ENCODE peak calls at places on chromosomes 12 and 14, in six cellular contexts. E is mammary epithelial cell, S is BE2C, L is lung, B is psoas muscle, D is spleen. P is an unnamed sample.

GRCh38 chr14:93142854-93143652 is 27.3 kb upstream of the ITPK1 start:
- DNase-seq in L (no peak), B (peak), D (no peak), E (no peak), S (no peak), P (no peak)

GRCh38 chr14:35402323-35403084 is 2.0 kb downstream of the NFKBIA start:
- DNase-seq in B (peak), D (peak), L (no peak), E (peak), S (no peak), P (no peak)

GRCh38 chr12:131455218-131455506 is 255.7 kb upstream of the SFSWAP start:
- DNase-seq in L (no peak), E (no peak), B (no peak), D (peak), S (no peak), P (no peak)

GRCh38 chr14:99644723-99645544 is at the start of gene HHIPL1:
- DNase-seq in S (no peak), E (no peak), D (no peak), B (peak), L (no peak), P (no peak)

GRCh38 chr14:90545431-90545830 is 148.6 kb downstream of the CALM1 start:
- DNase-seq in D (peak), S (no peak), B (no peak), E (no peak), L (no peak), P (no peak)

GRCh38 chr14:24866067-24866466 is 183.9 kb downstream of the STXBP6 start:
- DNase-seq in E (no peak), D (no peak), L (no peak), S (no peak), B (no peak), P (no peak)

GRCh38 chr12:90888316-90888715 is 66.7 kb downstream of the CCER1 start:
- DNase-seq in L (no peak), D (no peak), S (no peak), E (no peak), B (no peak), P (no peak)

GRCh38 chr14:84969501-84969900 is 560.4 kb upstream of the FLRT2 start:
- DNase-seq in E (peak), D (no peak), S (no peak), B (no peak), L (no peak), P (no peak)

GRCh38 chr14:52314521-52315354 is 626 bp downstream of the PTGER2 start:
- DNase-seq in L (no peak), D (peak), B (peak), S (peak), E (peak), P (no peak)

GRCh38 chr14:100654814-100655795 is 67.9 kb upstream of the BEGAIN start:
- DNase-seq in L (no peak), B (no peak), S (peak), D (no peak), E (peak), P (no peak)

GRCh38 chr14:95252219-95252618 is 67.5 kb downstream of the CLMN start:
- DNase-seq in E (no peak), S (no peak), D (no peak), B (no peak), L (no peak), P (no peak)

GRCh38 chr12:46675736-46676135 is 150.1 kb downstream of the SLC38A4 start:
- DNase-seq in B (no peak), L (no peak), S (peak), D (no peak), E (peak), P (peak)

GRCh38 chr12:25056486-25057130 is 107.7 kb upstream of the BCAT1 start:
- DNase-seq in B (no peak), S (no peak), E (peak), L (no peak), D (no peak), P (no peak)

GRCh38 chr14:94914191-94914590 is 144.3 kb upstream of the GSC start:
- DNase-seq in E (no peak), B (no peak), L (no peak), D (no peak), S (no peak), P (no peak)

GRCh38 chr12:19643635-19644034 is 204.3 kb downstream of the AEBP2 start:
- DNase-seq in D (no peak), L (no peak), S (peak), E (peak), B (no peak), P (peak)

GRCh38 chr12:110262442-110263388 is 18.3 kb upstream of the ATP2A2 start:
- DNase-seq in D (no peak), S (no peak), L (peak), B (no peak), E (no peak), P (no peak)

GRCh38 chr12:122127839-122128238 is 46.2 kb downstream of the IL31 start:
- DNase-seq in D (no peak), L (no peak), E (no peak), S (no peak), B (no peak), P (no peak)

GRCh38 chr14:51539571-51540037 is 112.1 kb upstream of the FRMD6 start:
- DNase-seq in D (no peak), S (no peak), E (peak), B (no peak), L (no peak), P (peak)

GRCh38 chr12:24574538-24574937 is 374.4 kb downstream of the BCAT1 start:
- DNase-seq in E (no peak), S (no peak), B (no peak), L (no peak), D (no peak), P (no peak)

GRCh38 chr12:64780531-64781373 is 21.5 kb upstream of the GNS start:
- DNase-seq in D (peak), B (peak), S (peak), L (peak), E (peak), P (no peak)

GRCh38 chr14:76664790-76665189 is 96.5 kb upstream of the VASH1 start:
- DNase-seq in E (no peak), S (no peak), L (no peak), B (no peak), D (no peak), P (no peak)

GRCh38 chr12:47551426-47551851 is 154.4 kb downstream of the RPAP3 start:
- DNase-seq in B (no peak), D (no peak), L (no peak), E (peak), S (no peak), P (peak)

GRCh38 chr12:67018105-67018504 is 251.1 kb upstream of the CAND1 start:
- DNase-seq in S (no peak), B (no peak), D (no peak), E (no peak), L (no peak), P (no peak)

GRCh38 chr12:131210506-131211278 is 257.0 kb downstream of the ADGRD1 start:
- DNase-seq in B (no peak), L (no peak), D (peak), S (no peak), E (no peak), P (no peak)

GRCh38 chr12:116878567-116879508 is 2.4 kb downstream of the HRK start:
- DNase-seq in D (no peak), L (no peak), S (no peak), B (no peak), E (peak), P (no peak)

GRCh38 chr12:50922820-50923219 is 29.5 kb upstream of the HIGD1C start:
- DNase-seq in L (no peak), E (no peak), D (no peak), B (no peak), S (peak), P (no peak)

GRCh38 chr14:33810308-33810707 is 140.6 kb downstream of the EGLN3 start:
- DNase-seq in E (no peak), L (no peak), B (no peak), D (no peak), S (no peak), P (no peak)

GRCh38 chr14:86221000-86221399 is 691.1 kb downstream of the FLRT2 start:
- DNase-seq in L (no peak), S (peak), E (no peak), B (no peak), D (no peak), P (no peak)
- TF ChIP-seq CTCF in L (no peak), S (peak), E (no peak), B (no peak), D (no peak), P (no peak)

DNA sequence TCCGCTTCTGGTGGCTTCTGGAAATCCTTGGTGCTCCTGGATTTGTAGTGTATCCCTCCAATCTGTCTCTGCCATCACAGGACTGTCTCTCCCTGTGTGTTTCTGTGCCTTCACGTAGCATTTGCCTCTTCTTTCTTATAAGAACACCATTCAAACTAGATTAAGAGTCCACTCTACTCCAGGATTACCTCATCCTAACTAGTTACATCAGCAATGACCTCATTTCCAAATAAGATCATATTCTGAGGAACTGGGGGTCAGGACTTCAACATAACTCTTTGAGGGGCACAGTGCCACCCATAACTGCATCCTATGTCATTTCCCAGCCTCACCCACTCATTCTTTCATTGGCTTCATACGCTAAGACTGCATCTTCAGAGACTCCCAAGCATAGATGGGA is 106.2 kb downstream of the NT5DC3 start:
- DNase-seq in S (no peak), B (no peak), E (no peak), L (no peak), D (no peak), P (no peak)
- TF ChIP-seq CTCF in S (no peak), B (no peak), E (no peak), L (no peak), D (no peak), P (no peak)

GRCh38 chr12:49296836-49297694 is 2.1 kb downstream of the PRPH start:
- DNase-seq in B (peak), S (peak), E (peak), L (peak), D (peak), P (no peak)

GRCh38 chr12:49294804-49295086 is 202 bp upstream of the PRPH start:
- DNase-seq in E (no peak), L (no peak), B (no peak), D (no peak), S (no peak), P (no peak)

GRCh38 chr12:49295087-49296001 is at the start of gene PRPH:
- DNase-seq in L (no peak), B (no peak), D (peak), E (no peak), S (peak), P (no peak)

GRCh38 chr12:49297695-49298060 is 2.7 kb downstream of the PRPH start:
- DNase-seq in S (no peak), L (no peak), D (peak), E (no peak), B (no peak), P (no peak)

GRCh38 chr12:49296034-49296835 is 1.3 kb downstream of the PRPH start:
- DNase-seq in E (no peak), D (peak), B (peak), S (peak), L (peak), P (no peak)
- TF ChIP-seq CTCF in E (peak), D (peak), B (peak), S (peak), L (peak), P (peak)

GRCh38 chr12:53599579-53599978 is 26.6 kb downstream of the ATF7 start:
- DNase-seq in L (no peak), S (no peak), B (no peak), D (no peak), E (no peak), P (no peak)
- TF ChIP-seq CTCF in L (no peak), S (no peak), B (peak), D (no peak), E (peak), P (peak)

GRCh38 chr14:103132381-103133212 is 9.3 kb downstream of the TNFAIP2 start:
- DNase-seq in L (no peak), E (no peak), D (peak), B (no peak), S (no peak), P (no peak)
- TF ChIP-seq CTCF in L (no peak), E (no peak), D (no peak), B (no peak), S (no peak), P (no peak)

P was measured in HFFc6.